ENCODE peak calls at places on chromosomes 3 and 15, in six cellular contexts. H, V, L, M, O and B are unnamed samples. For H3K36me3, the result is how much of the 10 kb centered on the place peaks cover.

GRCh38 chr3:172210355-172210754 is 171.0 kb downstream of the FNDC3B start:
- DNase-seq in H (no peak), V (no peak), L (no peak), M (peak), O (no peak), B (no peak)

GRCh38 chr3:120404876-120405275 is 45.9 kb downstream of the FSTL1 start:
- DNase-seq in H (no peak), V (peak), L (no peak), M (peak), O (no peak), B (no peak)

GRCh38 chr3:129623447-129624118 is 17.1 kb upstream of the PLXND1 start:
- DNase-seq in H (no peak), V (no peak), L (peak), M (no peak), O (no peak), B (no peak)

GRCh38 chr15:74873756-74874424 is 725 bp upstream of the SCAMP2 start:
- DNase-seq in H (no peak), V (no peak), L (no peak), M (no peak), O (no peak), B (no peak)

GRCh38 chr3:131350506-131350905 is 31.1 kb upstream of the NUDT16 start:
- DNase-seq in H (no peak), V (peak), L (no peak), M (peak), O (no peak), B (no peak)

GRCh38 chr15:71011503-71012155 is 103.6 kb upstream of the THSD4 start:
- DNase-seq in H (no peak), V (peak), L (no peak), M (peak), O (no peak), B (no peak)

GRCh38 chr3:30609930-30610701 is 3.7 kb downstream of the TGFBR2 start:
- DNase-seq in H (no peak), V (peak), L (no peak), M (no peak), O (no peak), B (no peak)

GRCh38 chr3:187987919-187988318 is 166.0 kb upstream of the LPP start:
- DNase-seq in H (no peak), V (no peak), L (no peak), M (no peak), O (no peak), B (no peak)

GRCh38 chr15:70101459-70102113 is 3.9 kb upstream of the TLE3 start:
- DNase-seq in H (peak), V (peak), L (no peak), M (peak), O (no peak), B (no peak)

GRCh38 chr15:87207945-87208580 is 1048.5 kb downstream of the NTRK3 start:
- DNase-seq in H (no peak), V (peak), L (no peak), M (peak), O (no peak), B (no peak)

GRCh38 chr3:155138677-155139076 is 58.6 kb downstream of the MME start:
- DNase-seq in H (no peak), V (no peak), L (no peak), M (no peak), O (no peak), B (peak)

GRCh38 chr3:166291510-166291909 is 454.3 kb upstream of the BCHE start:
- DNase-seq in H (no peak), V (no peak), L (no peak), M (no peak), O (no peak), B (no peak)

GRCh38 chr15:52144656-52145055 is 32.1 kb upstream of the BCL2L10 start:
- DNase-seq in H (no peak), V (peak), L (no peak), M (peak), O (no peak), B (no peak)

GRCh38 chr15:58441376-58442070 is 9.7 kb downstream of the LIPC start:
- DNase-seq in H (no peak), V (peak), L (no peak), M (peak), O (no peak), B (no peak)

GRCh38 chr15:60165111-60165510 is 161.0 kb downstream of the FOXB1 start:
- DNase-seq in H (no peak), V (no peak), L (no peak), M (no peak), O (no peak), B (no peak)

GRCh38 chr3:57852896-57853295 is 96.8 kb downstream of the SLMAP start:
- DNase-seq in H (no peak), V (peak), L (no peak), M (peak), O (no peak), B (no peak)

GRCh38 chr3:135929670-135930069 is 35.9 kb upstream of the PPP2R3A start:
- DNase-seq in H (no peak), V (no peak), L (no peak), M (peak), O (no peak), B (no peak)

GRCh38 chr3:12995389-12996180 is 77.6 kb downstream of the IQSEC1 start:
- DNase-seq in H (no peak), V (no peak), L (no peak), M (no peak), O (no peak), B (no peak)

GRCh38 chr3:127815641-127816605 is 6.4 kb downstream of the MGLL start:
- DNase-seq in H (no peak), V (no peak), L (no peak), M (no peak), O (no peak), B (no peak)

GRCh38 chr3:42505849-42506410 is 3.5 kb downstream of the VIPR1 start:
- DNase-seq in H (no peak), V (no peak), L (peak), M (no peak), O (no peak), B (peak)

GRCh38 chr3:131658115-131658514 is 155.3 kb upstream of the MRPL3 start:
- DNase-seq in H (no peak), V (no peak), L (no peak), M (no peak), O (no peak), B (no peak)

GRCh38 chr3:71688121-71688520 is 37.1 kb downstream of the EIF4E3 start:
- DNase-seq in H (no peak), V (peak), L (no peak), M (no peak), O (no peak), B (no peak)

GRCh38 chr3:44074181-44074580 is 167.5 kb upstream of the TOPAZ1 start:
- DNase-seq in H (no peak), V (peak), L (no peak), M (no peak), O (no peak), B (no peak)

GRCh38 chr3:127031845-127032244 is 48.9 kb downstream of the PLXNA1 start:
- DNase-seq in H (no peak), V (no peak), L (no peak), M (no peak), O (no peak), B (no peak)

GRCh38 chr3:169662215-169663070 is 1.1 kb downstream of the MECOM start:
- DNase-seq in H (peak), V (peak), L (peak), M (peak), O (no peak), B (peak)

GRCh38 chr3:126750760-126751129 is 46.7 kb downstream of the CHCHD6 start:
- DNase-seq in H (no peak), V (no peak), L (no peak), M (no peak), O (no peak), B (no peak)

GRCh38 chr15:50183112-50183794 is 1.3 kb downstream of the SLC27A2 start:
- DNase-seq in H (no peak), V (no peak), L (no peak), M (no peak), O (no peak), B (no peak)

GRCh38 chr15:74328331-74329056 is 39.0 kb downstream of the CYP11A1 start:
- DNase-seq in H (no peak), V (no peak), L (no peak), M (no peak), O (no peak), B (no peak)

GRCh38 chr3:153166206-153166605 is 4.2 kb downstream of the RAP2B start:
- DNase-seq in H (no peak), V (peak), L (no peak), M (peak), O (no peak), B (no peak)

GRCh38 chr3:140834266-140835037 is 107.2 kb upstream of the SLC25A36 start:
- DNase-seq in H (no peak), V (peak), L (no peak), M (no peak), O (no peak), B (no peak)

GRCh38 chr3:170809975-170810357 is 60.0 kb downstream of the RPL22L1 start:
- DNase-seq in H (no peak), V (peak), L (no peak), M (peak), O (no peak), B (no peak)

GRCh38 chr15:98155356-98155755 is 194.9 kb downstream of the ARRDC4 start:
- DNase-seq in H (no peak), V (peak), L (no peak), M (no peak), O (no peak), B (no peak)

GRCh38 chr15:78077860-78078187 is 313 bp upstream of the TBC1D2B start:
- DNase-seq in H (no peak), V (no peak), L (no peak), M (no peak), O (no peak), B (no peak)

GRCh38 chr15:72758195-72758594 is 25.4 kb downstream of the ADPGK start:
- DNase-seq in H (no peak), V (peak), L (no peak), M (peak), O (no peak), B (no peak)

GRCh38 chr3:54784021-54784420 is 143.8 kb downstream of the LRTM1 start:
- DNase-seq in H (no peak), V (no peak), L (no peak), M (no peak), O (no peak), B (no peak)

GRCh38 chr3:42489937-42490227 is 12.6 kb upstream of the VIPR1 start:
- DNase-seq in H (no peak), V (no peak), L (no peak), M (no peak), O (no peak), B (no peak)

GRCh38 chr15:71116942-71117341 is 1.7 kb downstream of the THSD4 start:
- DNase-seq in H (no peak), V (no peak), L (no peak), M (no peak), O (no peak), B (no peak)

GRCh38 chr3:56630966-56631365 is 52.1 kb downstream of the TASOR start:
- DNase-seq in H (no peak), V (peak), L (no peak), M (peak), O (no peak), B (no peak)

DNA sequence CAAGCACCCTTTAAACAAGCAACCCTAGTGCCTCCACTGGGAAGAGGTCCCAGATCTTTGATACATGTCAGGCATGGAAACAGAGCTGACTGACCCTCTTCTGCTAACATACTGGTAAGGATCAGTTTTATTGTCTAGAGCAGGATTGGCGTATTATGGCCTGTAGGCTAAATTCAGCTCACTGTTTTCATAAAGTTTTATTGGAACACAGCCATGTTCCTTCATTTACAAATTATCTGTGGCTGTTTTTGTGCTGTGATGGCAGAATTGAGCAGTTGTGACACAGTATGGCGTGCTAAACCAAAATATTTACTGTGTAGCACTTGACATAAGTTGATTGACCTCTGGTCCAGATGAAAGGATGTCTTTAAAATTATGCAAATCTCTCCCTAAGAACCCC is 45.0 kb downstream of the WDR76 start:
- DNase-seq in H (no peak), V (no peak), L (no peak), M (no peak), O (no peak), B (no peak)
- H3K36me3 ChIP-seq in H (under half), V (under half), L (under half), M (under half), O (under half), B (under half)

GRCh38 chr3:145902166-145902565 is 258.8 kb downstream of the PLOD2 start:
- DNase-seq in H (no peak), V (no peak), L (no peak), M (no peak), O (no peak), B (no peak)

GRCh38 chr3:145900056-145900829 is 260.7 kb downstream of the PLOD2 start:
- DNase-seq in H (no peak), V (no peak), L (no peak), M (no peak), O (no peak), B (no peak)

GRCh38 chr3:145903472-145904013 is 257.4 kb downstream of the PLOD2 start:
- DNase-seq in H (no peak), V (no peak), L (no peak), M (no peak), O (no peak), B (no peak)

GRCh38 chr3:145898487-145898886 is 262.5 kb downstream of the PLOD2 start:
- DNase-seq in H (no peak), V (no peak), L (no peak), M (no peak), O (no peak), B (no peak)

DNA sequence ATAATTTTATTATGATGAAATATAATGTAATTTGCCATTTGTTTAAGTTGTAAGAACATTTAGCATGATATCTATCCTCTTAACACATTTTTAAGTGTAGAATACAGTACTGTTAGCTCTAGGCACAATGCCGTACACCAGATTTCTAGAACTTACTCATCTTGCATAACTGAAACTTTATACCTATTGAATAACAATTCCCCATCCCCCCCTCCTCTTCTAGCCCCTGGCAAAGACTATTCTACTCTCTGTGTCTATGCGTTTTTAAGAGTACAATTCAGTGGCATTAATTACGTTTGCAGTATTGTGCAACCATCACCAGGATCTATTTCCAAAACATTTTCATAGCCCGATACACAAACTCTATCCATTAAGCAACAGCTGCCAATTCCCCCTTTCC is 261.8 kb downstream of the PLOD2 start:
- DNase-seq in H (no peak), V (peak), L (no peak), M (no peak), O (no peak), B (no peak)
- H3K36me3 ChIP-seq in H (under half), V (under half), L (under half), M (under half), O (under half), B (under half)

GRCh38 chr15:83919319-83919830 is 265.5 kb downstream of the ADAMTSL3 start:
- DNase-seq in H (no peak), V (peak), L (no peak), M (no peak), O (no peak), B (no peak)
- H3K36me3 ChIP-seq in H (under half), V (under half), L (under half), M (under half), O (under half), B (under half)

GRCh38 chr3:185931777-185932176 is 6.0 kb downstream of the TRA2B start:
- DNase-seq in H (no peak), V (no peak), L (no peak), M (no peak), O (no peak), B (no peak)
- H3K36me3 ChIP-seq in H (under half), V (under half), L (under half), M (under half), O (under half), B (under half)

GRCh38 chr15:25066708-25067107 is 111.9 kb downstream of the SNRPN start:
- DNase-seq in H (no peak), V (no peak), L (peak), M (no peak), O (no peak), B (no peak)
- H3K36me3 ChIP-seq in H (half or more), V (under half), L (under half), M (half or more), O (half or more), B (under half)